ENCODE peak calls at places on chromosomes 3 and 15, in nine cellular contexts. One of them, this sample, is unnamed.

GRCh38 chr3:168828943-168829342 is 733.2 kb upstream of the GOLIM4 start:
- DNase-seq in HTR-8/SVneo: no peak
- DNase-seq in NCI-H1436: no peak
- DNase-seq in putamen: no peak
- DNase-seq in mesendoderm: peak
- DNase-seq in B cell: no peak
- DNase-seq in tibial artery: no peak
- DNase-seq in GM03348: no peak
- DNase-seq in CD8-positive, alpha-beta T cell: no peak
- DNase-seq in this sample: no peak

GRCh38 chr3:100637197-100637631 is 27.8 kb downstream of the ADGRG7 start:
- DNase-seq in tibial artery: no peak
- DNase-seq in NCI-H1436: no peak
- DNase-seq in B cell: no peak
- DNase-seq in CD8-positive, alpha-beta T cell: no peak
- DNase-seq in mesendoderm: peak
- DNase-seq in HTR-8/SVneo: no peak
- DNase-seq in GM03348: no peak
- DNase-seq in putamen: peak
- DNase-seq in this sample: no peak

GRCh38 chr3:100401674-100402036 is 316 bp downstream of the LNP1 start:
- DNase-seq in B cell: peak
- DNase-seq in putamen: peak
- DNase-seq in HTR-8/SVneo: peak
- DNase-seq in NCI-H1436: peak
- DNase-seq in GM03348: peak
- DNase-seq in mesendoderm: peak
- DNase-seq in tibial artery: peak
- DNase-seq in CD8-positive, alpha-beta T cell: peak
- DNase-seq in this sample: peak

GRCh38 chr3:113148307-113148703 is 63.1 kb upstream of the BOC start:
- DNase-seq in putamen: no peak
- DNase-seq in B cell: no peak
- DNase-seq in mesendoderm: no peak
- DNase-seq in tibial artery: no peak
- DNase-seq in NCI-H1436: peak
- DNase-seq in HTR-8/SVneo: no peak
- DNase-seq in GM03348: no peak
- DNase-seq in CD8-positive, alpha-beta T cell: no peak
- DNase-seq in this sample: no peak

GRCh38 chr3:177521305-177521704 is 324.0 kb upstream of the TBL1XR1 start:
- DNase-seq in CD8-positive, alpha-beta T cell: no peak
- DNase-seq in GM03348: no peak
- DNase-seq in tibial artery: no peak
- DNase-seq in putamen: no peak
- DNase-seq in HTR-8/SVneo: no peak
- DNase-seq in mesendoderm: peak
- DNase-seq in B cell: no peak
- DNase-seq in NCI-H1436: no peak
- DNase-seq in this sample: no peak

GRCh38 chr15:95132774-95133173 is 901.4 kb downstream of the MCTP2 start:
- DNase-seq in mesendoderm: peak
- DNase-seq in HTR-8/SVneo: peak
- DNase-seq in tibial artery: no peak
- DNase-seq in CD8-positive, alpha-beta T cell: no peak
- DNase-seq in NCI-H1436: no peak
- DNase-seq in B cell: no peak
- DNase-seq in GM03348: peak
- DNase-seq in putamen: no peak
- DNase-seq in this sample: no peak

GRCh38 chr3:117519776-117520175 is 810.2 kb downstream of the TUSC7 start:
- DNase-seq in B cell: no peak
- DNase-seq in NCI-H1436: no peak
- DNase-seq in putamen: no peak
- DNase-seq in CD8-positive, alpha-beta T cell: no peak
- DNase-seq in GM03348: no peak
- DNase-seq in HTR-8/SVneo: no peak
- DNase-seq in tibial artery: no peak
- DNase-seq in mesendoderm: no peak
- DNase-seq in this sample: no peak

GRCh38 chr3:152026033-152026556 is 152.7 kb downstream of the SUCNR1 start:
- DNase-seq in HTR-8/SVneo: peak
- DNase-seq in CD8-positive, alpha-beta T cell: no peak
- DNase-seq in putamen: no peak
- DNase-seq in tibial artery: no peak
- DNase-seq in NCI-H1436: no peak
- DNase-seq in GM03348: peak
- DNase-seq in B cell: no peak
- DNase-seq in mesendoderm: no peak
- DNase-seq in this sample: no peak

GRCh38 chr3:66486187-66486586 is 14.6 kb downstream of the LRIG1 start:
- DNase-seq in GM03348: peak
- DNase-seq in HTR-8/SVneo: no peak
- DNase-seq in CD8-positive, alpha-beta T cell: no peak
- DNase-seq in B cell: no peak
- DNase-seq in putamen: no peak
- DNase-seq in tibial artery: no peak
- DNase-seq in NCI-H1436: no peak
- DNase-seq in mesendoderm: no peak
- DNase-seq in this sample: no peak

GRCh38 chr3:14147617-14148016 is 22.8 kb downstream of the TMEM43 start:
- DNase-seq in tibial artery: no peak
- DNase-seq in NCI-H1436: no peak
- DNase-seq in HTR-8/SVneo: no peak
- DNase-seq in GM03348: no peak
- DNase-seq in B cell: no peak
- DNase-seq in putamen: no peak
- DNase-seq in mesendoderm: peak
- DNase-seq in CD8-positive, alpha-beta T cell: no peak
- DNase-seq in this sample: no peak

GRCh38 chr3:185361920-185362319 is 1.0 kb upstream of the MAP3K13 start:
- DNase-seq in B cell: no peak
- DNase-seq in NCI-H1436: no peak
- DNase-seq in GM03348: peak
- DNase-seq in tibial artery: no peak
- DNase-seq in CD8-positive, alpha-beta T cell: no peak
- DNase-seq in mesendoderm: no peak
- DNase-seq in putamen: no peak
- DNase-seq in HTR-8/SVneo: no peak
- DNase-seq in this sample: no peak

GRCh38 chr3:25663324-25664065 is 1.2 kb downstream of the TOP2B start:
- DNase-seq in HTR-8/SVneo: no peak
- DNase-seq in GM03348: peak
- DNase-seq in mesendoderm: peak
- DNase-seq in CD8-positive, alpha-beta T cell: no peak
- DNase-seq in tibial artery: no peak
- DNase-seq in NCI-H1436: no peak
- DNase-seq in putamen: peak
- DNase-seq in B cell: peak
- DNase-seq in this sample: no peak

GRCh38 chr15:40045572-40046217 is 6.7 kb upstream of the SRP14 start:
- DNase-seq in CD8-positive, alpha-beta T cell: no peak
- DNase-seq in tibial artery: no peak
- DNase-seq in putamen: no peak
- DNase-seq in B cell: no peak
- DNase-seq in GM03348: no peak
- DNase-seq in NCI-H1436: no peak
- DNase-seq in HTR-8/SVneo: no peak
- DNase-seq in mesendoderm: peak
- DNase-seq in this sample: no peak

GRCh38 chr3:9254764-9255163 is 5.3 kb upstream of the SRGAP3 start:
- DNase-seq in tibial artery: no peak
- DNase-seq in mesendoderm: no peak
- DNase-seq in GM03348: no peak
- DNase-seq in CD8-positive, alpha-beta T cell: no peak
- DNase-seq in B cell: no peak
- DNase-seq in putamen: no peak
- DNase-seq in NCI-H1436: no peak
- DNase-seq in HTR-8/SVneo: no peak
- DNase-seq in this sample: no peak

GRCh38 chr3:31622636-31623288 is 90.0 kb downstream of the STT3B start:
- DNase-seq in CD8-positive, alpha-beta T cell: no peak
- DNase-seq in mesendoderm: no peak
- DNase-seq in B cell: no peak
- DNase-seq in HTR-8/SVneo: no peak
- DNase-seq in NCI-H1436: no peak
- DNase-seq in tibial artery: no peak
- DNase-seq in putamen: no peak
- DNase-seq in GM03348: no peak
- DNase-seq in this sample: no peak

This sample was measured in hypothalamus.